ENCODE peak calls at places on chromosomes 6 and 20, in four cellular contexts. One of them, this sample, is unnamed.

GRCh38 chr6:144343736-144344428 is 58.7 kb downstream of the UTRN start:
- DNase-seq in HepG2: peak
- DNase-seq in H1: no peak
- DNase-seq in K562: no peak
- DNase-seq in this sample: peak

GRCh38 chr20:16709017-16709416 is 20.8 kb upstream of the SNRPB2 start:
- DNase-seq in HepG2: no peak
- DNase-seq in H1: no peak
- DNase-seq in K562: no peak
- DNase-seq in this sample: no peak

GRCh38 chr6:46734867-46735719 is at the start of gene PLA2G7:
- DNase-seq in HepG2: no peak
- DNase-seq in H1: peak
- DNase-seq in K562: no peak
- DNase-seq in this sample: peak

GRCh38 chr6:73121421-73121993 is 103.8 kb downstream of the KHDC1L start:
- DNase-seq in HepG2: no peak
- DNase-seq in H1: no peak
- DNase-seq in K562: no peak
- DNase-seq in this sample: no peak

GRCh38 chr6:84866715-84867114 is 102.3 kb upstream of the TBX18 start:
- DNase-seq in HepG2: no peak
- DNase-seq in H1: no peak
- DNase-seq in K562: no peak
- DNase-seq in this sample: no peak

GRCh38 chr6:26295691-26296555 is 69.1 kb upstream of the BTN3A2 start:
- DNase-seq in HepG2: peak
- DNase-seq in H1: no peak
- DNase-seq in K562: peak
- DNase-seq in this sample: peak

GRCh38 chr6:73418081-73418741 is 23.6 kb downstream of the DDX43 start:
- DNase-seq in HepG2: no peak
- DNase-seq in H1: no peak
- DNase-seq in K562: no peak
- DNase-seq in this sample: no peak

GRCh38 chr20:62860924-62861691 is 514 bp downstream of the TCFL5 start:
- DNase-seq in HepG2: no peak
- DNase-seq in H1: peak
- DNase-seq in K562: peak
- DNase-seq in this sample: peak

GRCh38 chr6:9647043-9647520 is 767.8 kb downstream of the TFAP2A start:
- DNase-seq in HepG2: no peak
- DNase-seq in H1: no peak
- DNase-seq in K562: no peak
- DNase-seq in this sample: no peak

GRCh38 chr6:170114956-170115855 is 175.7 kb downstream of the DLL1 start:
- DNase-seq in HepG2: no peak
- DNase-seq in H1: peak
- DNase-seq in K562: no peak
- DNase-seq in this sample: no peak

GRCh38 chr6:37514377-37514776 is 14.7 kb upstream of the CCDC167 start:
- DNase-seq in HepG2: no peak
- DNase-seq in H1: no peak
- DNase-seq in K562: no peak
- DNase-seq in this sample: no peak

GRCh38 chr6:24664049-24664987 is 2.4 kb downstream of the TDP2 start:
- DNase-seq in HepG2: peak
- DNase-seq in H1: no peak
- DNase-seq in K562: no peak
- DNase-seq in this sample: no peak

GRCh38 chr20:884983-885952 is 30.9 kb downstream of the ANGPT4 start:
- DNase-seq in HepG2: no peak
- DNase-seq in H1: peak
- DNase-seq in K562: no peak
- DNase-seq in this sample: no peak

GRCh38 chr20:63317601-63318291 is 24.8 kb downstream of the COL20A1 start:
- DNase-seq in HepG2: no peak
- DNase-seq in H1: no peak
- DNase-seq in K562: no peak
- DNase-seq in this sample: no peak

GRCh38 chr6:38191418-38191817 is 371.9 kb downstream of the ZFAND3 start:
- DNase-seq in HepG2: no peak
- DNase-seq in H1: peak
- DNase-seq in K562: no peak
- DNase-seq in this sample: no peak

GRCh38 chr6:47034919-47035318 is 7.2 kb downstream of the ADGRF1 start:
- DNase-seq in HepG2: no peak
- DNase-seq in H1: no peak
- DNase-seq in K562: no peak
- DNase-seq in this sample: peak

GRCh38 chr20:61435823-61436220 is 183.8 kb downstream of the CDH4 start:
- DNase-seq in HepG2: no peak
- DNase-seq in H1: no peak
- DNase-seq in K562: no peak
- DNase-seq in this sample: no peak

GRCh38 chr6:69392745-69393144 is 404.1 kb downstream of the LMBRD1 start:
- DNase-seq in HepG2: no peak
- DNase-seq in H1: no peak
- DNase-seq in K562: no peak
- DNase-seq in this sample: no peak

GRCh38 chr20:33021879-33022732 is 9.3 kb upstream of the BPIFB6 start:
- DNase-seq in HepG2: no peak
- DNase-seq in H1: no peak
- DNase-seq in K562: no peak
- DNase-seq in this sample: no peak

GRCh38 chr6:4459032-4459431 is 317.2 kb upstream of the CDYL start:
- DNase-seq in HepG2: peak
- DNase-seq in H1: no peak
- DNase-seq in K562: peak
- DNase-seq in this sample: peak

GRCh38 chr6:80544500-80545055 is 438.1 kb downstream of the BCKDHB start:
- DNase-seq in HepG2: no peak
- DNase-seq in H1: no peak
- DNase-seq in K562: no peak
- DNase-seq in this sample: no peak

GRCh38 chr6:135922170-135922569 is 70.7 kb downstream of the PDE7B start:
- DNase-seq in HepG2: no peak
- DNase-seq in H1: no peak
- DNase-seq in K562: no peak
- DNase-seq in this sample: peak

GRCh38 chr20:38214871-38215788 is 45.4 kb downstream of the KIAA1755 start:
- DNase-seq in HepG2: no peak
- DNase-seq in H1: no peak
- DNase-seq in K562: no peak
- DNase-seq in this sample: peak

GRCh38 chr6:156269751-156270369 is 507.3 kb upstream of the ARID1B start:
- DNase-seq in HepG2: no peak
- DNase-seq in H1: no peak
- DNase-seq in K562: no peak
- DNase-seq in this sample: no peak

GRCh38 chr20:57379263-57379647 is 11.9 kb upstream of the RBM38 start:
- DNase-seq in HepG2: no peak
- DNase-seq in H1: no peak
- DNase-seq in K562: no peak
- DNase-seq in this sample: no peak

GRCh38 chr6:40552926-40553325 is 34.2 kb downstream of the LRFN2 start:
- DNase-seq in HepG2: no peak
- DNase-seq in H1: no peak
- DNase-seq in K562: no peak
- DNase-seq in this sample: no peak

GRCh38 chr20:38143646-38144554 is 21.2 kb downstream of the TGM2 start:
- DNase-seq in HepG2: peak
- DNase-seq in H1: no peak
- DNase-seq in K562: peak
- DNase-seq in this sample: peak

GRCh38 chr20:36399147-36399968 is 93.2 kb downstream of the DLGAP4 start:
- DNase-seq in HepG2: peak
- DNase-seq in H1: peak
- DNase-seq in K562: peak
- DNase-seq in this sample: peak

GRCh38 chr6:168895102-168895812 is 358.4 kb downstream of the THBS2 start:
- DNase-seq in HepG2: peak
- DNase-seq in H1: peak
- DNase-seq in K562: peak
- DNase-seq in this sample: peak

GRCh38 chr6:95686858-95687257 is 109.5 kb downstream of the MANEA start:
- DNase-seq in HepG2: no peak
- DNase-seq in H1: no peak
- DNase-seq in K562: no peak
- DNase-seq in this sample: no peak

GRCh38 chr6:8904754-8905153 is 469.4 kb upstream of the SLC35B3 start:
- DNase-seq in HepG2: peak
- DNase-seq in H1: peak
- DNase-seq in K562: no peak
- DNase-seq in this sample: peak

GRCh38 chr6:78611886-78612480 is 255.4 kb upstream of the IRAK1BP1 start:
- DNase-seq in HepG2: peak
- DNase-seq in H1: no peak
- DNase-seq in K562: peak
- DNase-seq in this sample: peak

GRCh38 chr6:43869091-43869710 is 99.2 kb downstream of the VEGFA start:
- DNase-seq in HepG2: no peak
- DNase-seq in H1: no peak
- DNase-seq in K562: no peak
- DNase-seq in this sample: no peak

GRCh38 chr6:151610336-151610735 is 116.5 kb downstream of the CCDC170 start:
- DNase-seq in HepG2: no peak
- DNase-seq in H1: no peak
- DNase-seq in K562: no peak
- DNase-seq in this sample: no peak

GRCh38 chr6:127100510-127101140 is 17.8 kb upstream of the RSPO3 start:
- DNase-seq in HepG2: no peak
- DNase-seq in H1: no peak
- DNase-seq in K562: no peak
- DNase-seq in this sample: peak

GRCh38 chr20:50415516-50416268 is 94.5 kb upstream of the PTPN1 start:
- DNase-seq in HepG2: peak
- DNase-seq in H1: peak
- DNase-seq in K562: no peak
- DNase-seq in this sample: peak
- TF ChIP-seq HDAC2 in HepG2: peak
- TF ChIP-seq HDAC2 in H1: no peak
- TF ChIP-seq HDAC2 in K562: no peak
- TF ChIP-seq HDAC2 in this sample: no peak

DNA sequence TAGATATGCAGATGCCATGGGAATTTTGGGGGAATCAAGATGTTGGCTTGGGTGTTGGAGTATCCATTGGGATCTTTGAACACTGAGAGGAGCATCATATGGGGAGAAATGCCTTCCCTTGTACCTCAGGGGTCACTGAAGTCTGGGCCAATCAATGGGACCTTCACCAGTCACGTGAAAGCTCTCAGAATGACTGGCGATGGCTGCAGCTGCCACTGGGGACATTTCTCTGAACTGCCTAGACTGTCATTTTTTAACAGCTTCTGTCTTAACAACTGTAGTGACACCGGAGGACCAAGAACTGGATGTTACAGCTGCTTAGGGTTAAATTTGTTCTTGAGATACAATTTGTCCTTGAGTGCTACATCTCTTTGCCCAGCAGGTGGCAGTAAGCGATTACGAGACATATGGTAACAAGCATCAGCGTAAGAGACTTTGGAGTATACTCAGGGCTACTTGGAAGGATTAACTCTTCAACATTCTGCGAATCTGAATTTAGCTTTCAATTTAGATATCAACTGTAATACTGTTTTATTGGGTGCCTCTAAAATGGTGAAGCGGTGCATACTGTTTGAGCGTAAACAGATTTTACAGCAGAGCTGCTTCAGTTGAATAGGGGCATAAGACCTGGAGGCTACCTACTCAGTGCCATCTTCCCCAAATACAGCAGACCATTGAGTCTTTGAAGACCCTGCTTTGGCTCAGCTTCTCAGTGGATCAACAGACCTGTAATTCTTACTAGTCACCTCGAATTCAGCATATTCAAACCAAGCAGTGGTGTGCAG is 36.0 kb downstream of the CCN2 start:
- DNase-seq in HepG2: peak
- DNase-seq in H1: no peak
- DNase-seq in K562: peak
- DNase-seq in this sample: peak
- TF ChIP-seq HDAC2 in HepG2: peak
- TF ChIP-seq HDAC2 in H1: no peak
- TF ChIP-seq HDAC2 in K562: no peak
- TF ChIP-seq HDAC2 in this sample: no peak

GRCh38 chr6:111743318-111743717 is 129.9 kb downstream of the FYN start:
- DNase-seq in HepG2: no peak
- DNase-seq in H1: no peak
- DNase-seq in K562: no peak
- DNase-seq in this sample: no peak
- TF ChIP-seq HDAC2 in HepG2: no peak
- TF ChIP-seq HDAC2 in H1: no peak
- TF ChIP-seq HDAC2 in K562: no peak
- TF ChIP-seq HDAC2 in this sample: no peak

DNA sequence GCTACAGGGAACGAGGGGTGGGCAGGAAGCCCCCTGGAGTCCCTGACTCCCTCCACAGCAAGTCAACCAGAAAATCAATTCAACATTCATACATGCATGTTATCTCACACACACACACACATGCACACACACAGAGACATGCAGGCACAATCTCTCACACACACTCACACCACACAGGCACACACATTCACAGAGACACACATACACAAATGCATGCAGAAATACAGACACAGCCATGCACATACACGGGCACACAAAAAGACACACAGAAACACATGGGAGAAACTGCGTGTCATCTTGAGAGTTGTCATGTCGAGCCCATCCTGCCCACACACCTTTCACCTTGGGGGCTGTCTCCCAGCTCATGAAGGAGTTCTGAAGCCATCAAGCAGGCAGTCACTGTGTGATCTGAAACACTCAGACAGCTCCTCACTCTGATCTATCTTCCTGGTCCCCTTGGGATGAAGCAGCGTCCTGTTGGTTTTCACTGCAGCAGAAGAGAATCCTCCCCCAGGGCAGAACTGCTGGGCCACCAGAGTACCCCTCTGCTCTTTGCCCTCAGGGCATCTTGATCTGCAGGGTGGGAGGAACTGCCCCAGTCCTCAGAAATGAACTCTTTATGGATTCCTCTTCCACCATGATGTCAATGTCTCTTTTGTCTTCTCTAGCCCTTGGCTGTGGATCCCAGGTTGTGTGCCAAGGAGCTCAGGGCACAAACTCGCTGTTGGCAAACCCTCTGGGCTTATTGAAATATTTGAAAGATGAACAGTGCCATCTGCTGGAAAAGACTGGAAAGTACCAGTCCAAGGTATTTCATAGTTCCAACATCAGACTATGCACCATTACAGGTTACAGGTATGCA is 8.8 kb downstream of the RAET1L start:
- DNase-seq in HepG2: peak
- DNase-seq in H1: peak
- DNase-seq in K562: peak
- DNase-seq in this sample: peak
- TF ChIP-seq HDAC2 in HepG2: no peak
- TF ChIP-seq HDAC2 in H1: no peak
- TF ChIP-seq HDAC2 in K562: no peak
- TF ChIP-seq HDAC2 in this sample: no peak

This sample was measured in A549.